ENCODE peak calls at places on chromosomes 13 and 19, in five cellular contexts. One of them, this sample, is unnamed.

GRCh38 chr19:46461537-46461936 is 9.8 kb downstream of the PNMA8A start:
- DNase-seq in left colon: no peak
- DNase-seq in T-cell: no peak
- DNase-seq in activated CD4-positive, alpha-beta T cell treated with anti-CD3 and anti-CD28 coated beads, Interleukin-2, amount 10 ng/mL, durations not matched to agents 7 days and 5 days: no peak
- DNase-seq in nucleus accumbens: no peak
- DNase-seq in this sample: no peak

GRCh38 chr13:76887070-76887563 is 912 bp upstream of the KCTD12 start:
- DNase-seq in left colon: no peak
- DNase-seq in T-cell: no peak
- DNase-seq in activated CD4-positive, alpha-beta T cell treated with anti-CD3 and anti-CD28 coated beads, Interleukin-2, amount 10 ng/mL, durations not matched to agents 7 days and 5 days: no peak
- DNase-seq in nucleus accumbens: no peak
- DNase-seq in this sample: no peak

GRCh38 chr19:5615756-5616327 is 6.7 kb downstream of the SAFB2 start:
- DNase-seq in left colon: no peak
- DNase-seq in T-cell: no peak
- DNase-seq in activated CD4-positive, alpha-beta T cell treated with anti-CD3 and anti-CD28 coated beads, Interleukin-2, amount 10 ng/mL, durations not matched to agents 7 days and 5 days: no peak
- DNase-seq in nucleus accumbens: no peak
- DNase-seq in this sample: no peak

GRCh38 chr19:41323023-41323422 is 13.1 kb downstream of the CCDC97 start:
- DNase-seq in left colon: no peak
- DNase-seq in T-cell: no peak
- DNase-seq in activated CD4-positive, alpha-beta T cell treated with anti-CD3 and anti-CD28 coated beads, Interleukin-2, amount 10 ng/mL, durations not matched to agents 7 days and 5 days: no peak
- DNase-seq in nucleus accumbens: no peak
- DNase-seq in this sample: no peak

GRCh38 chr19:42281175-42282035 is 12.4 kb downstream of the CIC start:
- DNase-seq in left colon: peak
- DNase-seq in T-cell: no peak
- DNase-seq in activated CD4-positive, alpha-beta T cell treated with anti-CD3 and anti-CD28 coated beads, Interleukin-2, amount 10 ng/mL, durations not matched to agents 7 days and 5 days: peak
- DNase-seq in nucleus accumbens: peak
- DNase-seq in this sample: no peak

GRCh38 chr19:45615795-45616708 is 14.0 kb upstream of the GPR4 start:
- DNase-seq in left colon: peak
- DNase-seq in T-cell: peak
- DNase-seq in activated CD4-positive, alpha-beta T cell treated with anti-CD3 and anti-CD28 coated beads, Interleukin-2, amount 10 ng/mL, durations not matched to agents 7 days and 5 days: peak
- DNase-seq in nucleus accumbens: no peak
- DNase-seq in this sample: peak

GRCh38 chr13:112606125-112607001 is 18.4 kb upstream of the TUBGCP3 start:
- DNase-seq in left colon: peak
- DNase-seq in T-cell: peak
- DNase-seq in activated CD4-positive, alpha-beta T cell treated with anti-CD3 and anti-CD28 coated beads, Interleukin-2, amount 10 ng/mL, durations not matched to agents 7 days and 5 days: peak
- DNase-seq in nucleus accumbens: peak
- DNase-seq in this sample: peak

GRCh38 chr19:2761876-2762782 is 20.9 kb downstream of the SGTA start:
- DNase-seq in left colon: no peak
- DNase-seq in T-cell: no peak
- DNase-seq in activated CD4-positive, alpha-beta T cell treated with anti-CD3 and anti-CD28 coated beads, Interleukin-2, amount 10 ng/mL, durations not matched to agents 7 days and 5 days: no peak
- DNase-seq in nucleus accumbens: no peak
- DNase-seq in this sample: no peak

GRCh38 chr19:47687906-47688305 is 25.3 kb upstream of the EHD2 start:
- DNase-seq in left colon: no peak
- DNase-seq in T-cell: no peak
- DNase-seq in activated CD4-positive, alpha-beta T cell treated with anti-CD3 and anti-CD28 coated beads, Interleukin-2, amount 10 ng/mL, durations not matched to agents 7 days and 5 days: no peak
- DNase-seq in nucleus accumbens: no peak
- DNase-seq in this sample: no peak

GRCh38 chr19:1613808-1614570 is 8.7 kb upstream of the UQCR11 start:
- DNase-seq in left colon: no peak
- DNase-seq in T-cell: no peak
- DNase-seq in activated CD4-positive, alpha-beta T cell treated with anti-CD3 and anti-CD28 coated beads, Interleukin-2, amount 10 ng/mL, durations not matched to agents 7 days and 5 days: no peak
- DNase-seq in nucleus accumbens: no peak
- DNase-seq in this sample: no peak

GRCh38 chr19:43641333-43641732 is 1.7 kb upstream of the CADM4 start:
- DNase-seq in left colon: no peak
- DNase-seq in T-cell: no peak
- DNase-seq in activated CD4-positive, alpha-beta T cell treated with anti-CD3 and anti-CD28 coated beads, Interleukin-2, amount 10 ng/mL, durations not matched to agents 7 days and 5 days: no peak
- DNase-seq in nucleus accumbens: no peak
- DNase-seq in this sample: no peak

GRCh38 chr19:38650911-38651584 is 3.6 kb downstream of the ACTN4 start:
- DNase-seq in left colon: no peak
- DNase-seq in T-cell: no peak
- DNase-seq in activated CD4-positive, alpha-beta T cell treated with anti-CD3 and anti-CD28 coated beads, Interleukin-2, amount 10 ng/mL, durations not matched to agents 7 days and 5 days: no peak
- DNase-seq in nucleus accumbens: no peak
- DNase-seq in this sample: peak

GRCh38 chr19:4911786-4912672 is 2.7 kb downstream of the UHRF1 start:
- DNase-seq in left colon: peak
- DNase-seq in T-cell: peak
- DNase-seq in activated CD4-positive, alpha-beta T cell treated with anti-CD3 and anti-CD28 coated beads, Interleukin-2, amount 10 ng/mL, durations not matched to agents 7 days and 5 days: peak
- DNase-seq in nucleus accumbens: peak
- DNase-seq in this sample: peak

GRCh38 chr19:49573451-49573850 is 6.9 kb downstream of the NOSIP start:
- DNase-seq in left colon: no peak
- DNase-seq in T-cell: no peak
- DNase-seq in activated CD4-positive, alpha-beta T cell treated with anti-CD3 and anti-CD28 coated beads, Interleukin-2, amount 10 ng/mL, durations not matched to agents 7 days and 5 days: no peak
- DNase-seq in nucleus accumbens: no peak
- DNase-seq in this sample: peak

GRCh38 chr19:1650627-1651009 is 1.8 kb downstream of the TCF3 start:
- DNase-seq in left colon: no peak
- DNase-seq in T-cell: peak
- DNase-seq in activated CD4-positive, alpha-beta T cell treated with anti-CD3 and anti-CD28 coated beads, Interleukin-2, amount 10 ng/mL, durations not matched to agents 7 days and 5 days: peak
- DNase-seq in nucleus accumbens: no peak
- DNase-seq in this sample: no peak

GRCh38 chr19:19214892-19215291 is 3.1 kb downstream of the NCAN start:
- DNase-seq in left colon: no peak
- DNase-seq in T-cell: no peak
- DNase-seq in activated CD4-positive, alpha-beta T cell treated with anti-CD3 and anti-CD28 coated beads, Interleukin-2, amount 10 ng/mL, durations not matched to agents 7 days and 5 days: peak
- DNase-seq in nucleus accumbens: no peak
- DNase-seq in this sample: peak

GRCh38 chr13:101939370-101939769 is 462.5 kb downstream of the FGF14 start:
- DNase-seq in left colon: no peak
- DNase-seq in T-cell: no peak
- DNase-seq in activated CD4-positive, alpha-beta T cell treated with anti-CD3 and anti-CD28 coated beads, Interleukin-2, amount 10 ng/mL, durations not matched to agents 7 days and 5 days: no peak
- DNase-seq in nucleus accumbens: no peak
- DNase-seq in this sample: no peak

This sample was measured in kidney tubule cell.